ENCODE peak calls at places on chromosomes 7 and 10, in eight cellular contexts. H is NB4, M is A549, O is HepG2, U is HCT116, W is GM12878, P is H1, I is K562. C is an unnamed sample.

GRCh38 chr10:120634629-120635028 is 177.6 kb downstream of the PLPP4 start:
- DNase-seq in W (no peak), H (peak; percentile 10), P (peak; percentile 93), M (no peak), U (peak; percentile 12), I (peak; percentile 7), O (no peak), C (no peak)

GRCh38 chr10:21521910-21522533 is 3.5 kb downstream of the SKIDA1 start:
- DNase-seq in U (no peak), P (no peak), M (no peak), H (no peak), I (no peak), W (no peak), O (no peak), C (no peak)

GRCh38 chr7:26691886-26692285 is 172.5 kb downstream of the SKAP2 start:
- DNase-seq in H (no peak), U (no peak), O (no peak), I (no peak), M (no peak), W (no peak), P (no peak), C (no peak)

GRCh38 chr7:36583318-36583717 is 141.0 kb downstream of the AOAH start:
- DNase-seq in W (no peak), O (no peak), H (no peak), I (no peak), U (no peak), P (no peak), M (no peak), C (no peak)

GRCh38 chr7:25035274-25035673 is 55.3 kb upstream of the OSBPL3 start:
- DNase-seq in H (no peak), U (no peak), W (no peak), M (no peak), P (no peak), I (no peak), O (no peak), C (no peak)

GRCh38 chr7:53611043-53611442 is 575.6 kb downstream of the POM121L12 start:
- DNase-seq in I (no peak), O (no peak), M (no peak), U (no peak), H (no peak), P (no peak), W (no peak), C (peak; percentile 91)

GRCh38 chr10:99234739-99235468 is 748 bp downstream of the HPSE2 start:
- DNase-seq in H (peak; percentile 9), U (no peak), I (no peak), W (no peak), M (no peak), O (no peak), P (no peak), C (no peak)

GRCh38 chr7:108086962-108087361 is 43.2 kb downstream of the LAMB4 start:
- DNase-seq in H (no peak), O (peak; percentile 66), M (no peak), P (no peak), U (no peak), I (peak; percentile 48), W (no peak), C (no peak)

GRCh38 chr10:122112021-122112616 is 123.2 kb downstream of the TACC2 start:
- DNase-seq in I (no peak), H (peak; percentile 50), P (no peak), O (no peak), M (no peak), W (no peak), U (peak; percentile 16), C (peak; percentile 76)

GRCh38 chr7:82081644-82082224 is 311.9 kb upstream of the HGF start:
- DNase-seq in W (no peak), I (no peak), O (no peak), U (no peak), H (no peak), P (no peak), M (no peak), C (no peak)

GRCh38 chr7:209846-210245 is 17.5 kb downstream of the FAM20C start:
- DNase-seq in M (no peak), I (no peak), U (no peak), P (no peak), W (no peak), O (no peak), H (peak; percentile 53), C (no peak)
- TF ChIP-seq POLR2A in M (no peak), I (no peak), U (no peak), P (no peak), W (no peak), O (no peak), H (no peak), C (no peak)

GRCh38 chr7:28128608-28129007 is 52.0 kb downstream of the JAZF1 start:
- DNase-seq in P (no peak), I (no peak), O (no peak), M (no peak), H (no peak), W (no peak), U (no peak), C (peak; percentile 69)
- TF ChIP-seq MAX in P (no peak), I (no peak), O (no peak), M (no peak), H (no peak), W (no peak), U (no peak), C (no peak)

GRCh38 chr10:59907537-59907917 is 1.2 kb upstream of the CCDC6 start:
- DNase-seq in U (no peak), H (no peak), W (no peak), O (no peak), I (no peak), P (no peak), M (no peak), C (peak; percentile 5)

GRCh38 chr10:59907918-59908807 is 1.8 kb upstream of the CCDC6 start:
- DNase-seq in U (peak; percentile 77), W (no peak), O (no peak), M (peak; percentile 65), H (peak; percentile 85), P (peak; percentile 58), I (peak; percentile 65), C (peak; percentile 85)

GRCh38 chr10:59905066-59905734 is 1.2 kb downstream of the CCDC6 start:
- DNase-seq in H (peak; percentile 26), O (no peak), I (no peak), U (no peak), M (no peak), P (peak; percentile 70), W (no peak), C (peak; percentile 44)

GRCh38 chr10:59905735-59906416 is 480 bp downstream of the CCDC6 start:
- DNase-seq in W (no peak), H (peak; percentile 36), U (no peak), O (no peak), I (peak; percentile 52), M (no peak), P (no peak), C (no peak)

DNA sequence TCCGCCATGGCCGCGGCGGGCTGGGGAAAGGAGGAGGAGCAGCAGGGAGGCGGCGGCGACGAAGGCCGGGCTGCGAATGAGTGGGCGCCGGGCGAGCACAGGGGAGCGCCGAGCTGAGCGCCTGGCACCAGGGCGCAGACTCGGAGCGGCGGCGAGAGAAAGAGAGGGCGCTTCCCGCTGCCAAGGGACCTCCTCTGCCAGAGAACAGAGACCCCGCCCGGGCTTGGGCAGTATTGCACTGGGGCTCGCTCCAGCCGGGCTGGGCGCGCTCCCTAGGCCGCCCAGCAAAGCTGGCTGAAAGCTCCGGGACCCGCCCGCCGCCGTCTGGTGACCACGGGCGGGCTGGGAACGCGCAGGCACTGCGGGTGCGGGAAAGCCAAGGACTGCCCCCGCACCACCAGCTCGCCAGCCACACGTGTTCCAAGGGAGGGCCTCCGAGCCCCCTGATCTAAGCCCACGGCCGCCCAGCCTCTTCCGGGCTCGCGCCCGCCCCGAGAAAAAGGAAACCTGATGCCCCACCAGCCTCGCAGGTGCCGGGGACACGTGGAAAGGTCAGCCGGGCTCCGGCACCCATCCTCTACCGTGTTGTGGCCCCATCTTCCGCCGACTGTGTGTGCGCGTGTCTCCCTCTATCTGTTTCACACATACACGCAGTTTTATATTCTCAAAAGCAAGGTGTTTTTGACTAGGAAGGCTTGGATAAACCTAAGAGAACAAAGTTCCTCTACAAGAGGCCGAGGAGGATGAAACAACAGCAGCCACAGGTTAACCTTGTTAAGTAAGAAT is at the start of gene CCDC6:
- DNase-seq in I (peak; percentile 86), M (peak; percentile 74), U (peak; percentile 78), P (peak; percentile 94), H (peak; percentile 96), W (no peak), O (peak; percentile 86), C (peak; percentile 96)
- TF ChIP-seq POLR2A in I (peak; percentile 84), M (peak; percentile 88), U (peak; percentile 47), P (peak; percentile 80), H (peak; percentile 71), W (peak; percentile 86), O (peak; percentile 81), C (peak; percentile 75)

DNA sequence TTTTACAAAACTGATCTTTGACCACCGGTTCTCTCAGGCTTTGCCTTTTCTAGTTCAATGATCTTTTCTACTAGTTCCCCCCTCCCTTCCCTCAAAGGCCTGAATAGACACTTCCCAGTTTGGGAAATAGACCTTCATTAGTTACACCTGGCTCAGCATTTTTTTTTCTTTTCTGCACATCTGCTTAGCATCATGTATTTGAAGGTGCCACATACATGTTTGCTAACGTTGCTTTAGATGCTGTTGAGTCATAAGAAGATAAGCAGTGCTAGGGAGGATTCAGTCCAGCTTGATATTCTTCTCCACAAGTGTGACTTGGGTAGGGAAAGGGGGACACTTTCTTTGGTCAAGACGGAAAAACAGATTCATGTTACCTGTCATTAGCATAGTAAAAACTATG is 78.3 kb downstream of the BICC1 start:
- DNase-seq in I (no peak), H (no peak), P (no peak), W (no peak), U (no peak), O (no peak), M (no peak), C (no peak)
- TF ChIP-seq MAX in I (no peak), H (no peak), P (no peak), W (no peak), U (no peak), O (no peak), M (no peak), C (no peak)

GRCh38 chr7:151275813-151276577 is 27.5 kb upstream of the SMARCD3 start:
- DNase-seq in O (no peak), M (no peak), H (no peak), P (no peak), U (no peak), W (no peak), I (no peak), C (no peak)

GRCh38 chr7:151274936-151275812 is 26.7 kb upstream of the SMARCD3 start:
- DNase-seq in M (no peak), W (no peak), P (no peak), I (no peak), H (no peak), O (no peak), U (no peak), C (no peak)

GRCh38 chr7:151278949-151279348 is 30.5 kb upstream of the SMARCD3 start:
- DNase-seq in O (no peak), M (no peak), U (no peak), W (no peak), H (no peak), I (no peak), P (no peak), C (no peak)

GRCh38 chr7:151277631-151278030 is 29.1 kb upstream of the SMARCD3 start:
- DNase-seq in H (no peak), M (no peak), P (no peak), O (no peak), I (no peak), U (no peak), W (no peak), C (no peak)

GRCh38 chr7:151276651-151277590 is 28.4 kb upstream of the SMARCD3 start:
- DNase-seq in O (peak; percentile 7), M (peak; percentile 61), W (no peak), H (peak; percentile 86), P (peak; percentile 74), I (peak; percentile 89), U (peak; percentile 32), C (peak; percentile 25)
- TF ChIP-seq POLR2A in O (no peak), M (peak; percentile 63), W (no peak), H (peak; percentile 63), P (no peak), I (no peak), U (no peak), C (no peak)

C was measured in endothelial cell of umbilical vein.